ENCODE peak calls at places on chromosomes 11 and 22, in seven cellular contexts. One of them, this sample, is unnamed.

GRCh38 chr22:42945736-42946135 is 69.2 kb downstream of the PACSIN2 start:
- DNase-seq in IMR-90: no peak
- DNase-seq in H9: no peak
- DNase-seq in mesendoderm: peak
- DNase-seq in mesenchymal stem cell: no peak
- DNase-seq in trophoblast cell: peak
- DNase-seq in H1: no peak
- DNase-seq in this sample: no peak

GRCh38 chr11:31810779-31811647 is at the start of gene PAX6:
- DNase-seq in trophoblast cell: peak
- DNase-seq in IMR-90: peak
- DNase-seq in H1: peak
- DNase-seq in H9: peak
- DNase-seq in mesenchymal stem cell: no peak
- DNase-seq in mesendoderm: peak
- DNase-seq in this sample: peak

GRCh38 chr22:27240298-27240885 is 561.2 kb downstream of the MN1 start:
- DNase-seq in H1: no peak
- DNase-seq in H9: no peak
- DNase-seq in IMR-90: peak
- DNase-seq in mesenchymal stem cell: peak
- DNase-seq in trophoblast cell: no peak
- DNase-seq in mesendoderm: no peak
- DNase-seq in this sample: no peak

GRCh38 chr11:61832758-61833157 is 4.7 kb downstream of the FADS2 start:
- DNase-seq in mesendoderm: no peak
- DNase-seq in H9: no peak
- DNase-seq in IMR-90: no peak
- DNase-seq in trophoblast cell: no peak
- DNase-seq in mesenchymal stem cell: no peak
- DNase-seq in H1: no peak
- DNase-seq in this sample: no peak

GRCh38 chr11:9138133-9138453 is 46.7 kb upstream of the SCUBE2 start:
- DNase-seq in IMR-90: no peak
- DNase-seq in mesenchymal stem cell: no peak
- DNase-seq in H9: no peak
- DNase-seq in mesendoderm: no peak
- DNase-seq in trophoblast cell: no peak
- DNase-seq in H1: no peak
- DNase-seq in this sample: no peak

GRCh38 chr11:117969160-117969991 is 16.8 kb upstream of the IL10RA start:
- DNase-seq in trophoblast cell: no peak
- DNase-seq in H9: no peak
- DNase-seq in H1: peak
- DNase-seq in mesendoderm: no peak
- DNase-seq in IMR-90: no peak
- DNase-seq in mesenchymal stem cell: no peak
- DNase-seq in this sample: no peak

GRCh38 chr22:47345025-47345424 is 582.6 kb downstream of the TBC1D22A start:
- DNase-seq in IMR-90: no peak
- DNase-seq in H1: no peak
- DNase-seq in mesendoderm: no peak
- DNase-seq in H9: no peak
- DNase-seq in mesenchymal stem cell: no peak
- DNase-seq in trophoblast cell: no peak
- DNase-seq in this sample: no peak

GRCh38 chr11:35275808-35276170 is 136.8 kb downstream of the CD44 start:
- DNase-seq in H9: no peak
- DNase-seq in mesendoderm: no peak
- DNase-seq in trophoblast cell: no peak
- DNase-seq in mesenchymal stem cell: no peak
- DNase-seq in IMR-90: no peak
- DNase-seq in H1: no peak
- DNase-seq in this sample: no peak

GRCh38 chr11:99424313-99425084 is 403.8 kb downstream of the CNTN5 start:
- DNase-seq in IMR-90: no peak
- DNase-seq in trophoblast cell: no peak
- DNase-seq in mesenchymal stem cell: no peak
- DNase-seq in mesendoderm: no peak
- DNase-seq in H1: no peak
- DNase-seq in H9: peak
- DNase-seq in this sample: no peak

GRCh38 chr22:45460288-45461109 is 42.2 kb upstream of the FBLN1 start:
- DNase-seq in IMR-90: peak
- DNase-seq in mesenchymal stem cell: peak
- DNase-seq in trophoblast cell: no peak
- DNase-seq in H9: no peak
- DNase-seq in mesendoderm: no peak
- DNase-seq in H1: no peak
- DNase-seq in this sample: no peak

GRCh38 chr11:122207921-122208764 is 92.1 kb upstream of the BLID start:
- DNase-seq in trophoblast cell: peak
- DNase-seq in mesenchymal stem cell: no peak
- DNase-seq in mesendoderm: no peak
- DNase-seq in IMR-90: peak
- DNase-seq in H1: no peak
- DNase-seq in H9: no peak
- DNase-seq in this sample: no peak

GRCh38 chr11:118646393-118646792 is 33.1 kb downstream of the TREH start:
- DNase-seq in mesendoderm: no peak
- DNase-seq in IMR-90: no peak
- DNase-seq in H9: no peak
- DNase-seq in H1: no peak
- DNase-seq in mesenchymal stem cell: no peak
- DNase-seq in trophoblast cell: peak
- DNase-seq in this sample: no peak

GRCh38 chr11:2862950-2863618 is 22.5 kb downstream of the CDKN1C start:
- DNase-seq in IMR-90: peak
- DNase-seq in trophoblast cell: peak
- DNase-seq in mesenchymal stem cell: peak
- DNase-seq in mesendoderm: peak
- DNase-seq in H1: no peak
- DNase-seq in H9: peak
- DNase-seq in this sample: no peak

GRCh38 chr11:2696461-2696860 is 3.3 kb downstream of the KCNQ1OT1 start:
- DNase-seq in mesendoderm: no peak
- DNase-seq in IMR-90: no peak
- DNase-seq in H1: no peak
- DNase-seq in trophoblast cell: peak
- DNase-seq in mesenchymal stem cell: no peak
- DNase-seq in H9: no peak
- DNase-seq in this sample: no peak

GRCh38 chr11:394034-394857 is at the start of gene PKP3:
- DNase-seq in trophoblast cell: peak
- DNase-seq in H1: no peak
- DNase-seq in H9: peak
- DNase-seq in IMR-90: peak
- DNase-seq in mesenchymal stem cell: peak
- DNase-seq in mesendoderm: peak
- DNase-seq in this sample: no peak

GRCh38 chr11:1297576-1298473 is 11.6 kb downstream of the TOLLIP start:
- DNase-seq in mesenchymal stem cell: no peak
- DNase-seq in H1: no peak
- DNase-seq in mesendoderm: no peak
- DNase-seq in H9: peak
- DNase-seq in trophoblast cell: no peak
- DNase-seq in IMR-90: no peak
- DNase-seq in this sample: no peak

GRCh38 chr11:126485021-126485781 is 129.7 kb downstream of the ST3GAL4 start:
- DNase-seq in mesendoderm: no peak
- DNase-seq in IMR-90: peak
- DNase-seq in mesenchymal stem cell: peak
- DNase-seq in H1: no peak
- DNase-seq in trophoblast cell: no peak
- DNase-seq in H9: no peak
- DNase-seq in this sample: no peak

GRCh38 chr11:30360741-30361140 is 37.8 kb downstream of the ARL14EP start:
- DNase-seq in IMR-90: no peak
- DNase-seq in H1: no peak
- DNase-seq in mesendoderm: no peak
- DNase-seq in trophoblast cell: no peak
- DNase-seq in mesenchymal stem cell: no peak
- DNase-seq in H9: no peak
- DNase-seq in this sample: no peak

GRCh38 chr11:69820441-69820840 is 1.2 kb upstream of the FGF3 start:
- DNase-seq in IMR-90: no peak
- DNase-seq in H9: no peak
- DNase-seq in mesendoderm: no peak
- DNase-seq in trophoblast cell: no peak
- DNase-seq in H1: no peak
- DNase-seq in mesenchymal stem cell: no peak
- DNase-seq in this sample: no peak

DNA sequence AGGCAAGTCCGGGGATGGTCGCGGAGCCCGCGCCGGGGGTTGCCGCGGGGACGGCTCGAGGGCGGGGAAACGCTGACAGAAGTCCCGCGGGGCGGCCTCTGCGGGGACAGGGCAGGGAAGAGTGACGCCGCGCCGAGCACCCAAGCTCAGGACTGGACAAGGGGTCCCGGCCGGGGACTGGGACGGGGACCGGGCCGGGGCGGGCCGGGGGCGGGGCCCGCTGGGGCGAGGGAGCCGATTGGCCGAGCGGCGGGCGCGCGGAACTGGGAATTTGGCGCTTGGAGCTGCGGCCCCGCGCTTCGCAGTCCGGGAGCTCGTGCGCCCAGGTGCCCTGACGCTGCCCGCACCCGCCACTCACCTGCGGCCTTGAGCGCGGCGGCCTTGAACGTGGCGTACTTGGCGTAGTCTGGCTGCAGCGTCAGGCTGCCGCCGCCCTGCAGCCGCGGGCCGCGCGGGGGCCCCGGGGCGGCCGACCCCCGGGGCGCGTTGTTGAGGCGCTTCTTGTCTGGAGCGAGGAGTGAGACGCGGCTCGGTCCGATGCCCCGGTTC is 4.8 kb downstream of the SHISA8 start:
- DNase-seq in H1: peak
- DNase-seq in IMR-90: no peak
- DNase-seq in mesendoderm: peak
- DNase-seq in trophoblast cell: peak
- DNase-seq in H9: peak
- DNase-seq in mesenchymal stem cell: no peak
- DNase-seq in this sample: no peak
- H3K18ac ChIP-seq in H1: no peak
- H3K18ac ChIP-seq in IMR-90: no peak
- H3K18ac ChIP-seq in mesendoderm: no peak
- H3K18ac ChIP-seq in trophoblast cell: no peak
- H3K18ac ChIP-seq in H9: no peak
- H3K18ac ChIP-seq in mesenchymal stem cell: no peak
- H3K18ac ChIP-seq in this sample: peak

GRCh38 chr11:63612181-63612580 is 2.1 kb downstream of the PLAAT3 start:
- DNase-seq in mesendoderm: no peak
- DNase-seq in IMR-90: no peak
- DNase-seq in mesenchymal stem cell: no peak
- DNase-seq in H1: no peak
- DNase-seq in trophoblast cell: no peak
- DNase-seq in H9: no peak
- DNase-seq in this sample: no peak
- H3K4me2 ChIP-seq in mesendoderm: no peak
- H3K4me2 ChIP-seq in IMR-90: no peak
- H3K4me2 ChIP-seq in mesenchymal stem cell: no peak
- H3K4me2 ChIP-seq in H1: peak
- H3K4me2 ChIP-seq in trophoblast cell: no peak
- H3K4me2 ChIP-seq in H9: no peak
- H3K4me2 ChIP-seq in this sample: no peak

GRCh38 chr22:40594924-40595323 is 41.6 kb downstream of the MRTFA start:
- DNase-seq in H1: no peak
- DNase-seq in IMR-90: peak
- DNase-seq in mesenchymal stem cell: no peak
- DNase-seq in H9: no peak
- DNase-seq in trophoblast cell: peak
- DNase-seq in mesendoderm: peak
- DNase-seq in this sample: no peak
- H3K9ac ChIP-seq in H1: no peak
- H3K9ac ChIP-seq in IMR-90: no peak
- H3K9ac ChIP-seq in mesenchymal stem cell: no peak
- H3K9ac ChIP-seq in H9: no peak
- H3K9ac ChIP-seq in trophoblast cell: no peak
- H3K9ac ChIP-seq in mesendoderm: no peak
- H3K9ac ChIP-seq in this sample: no peak

DNA sequence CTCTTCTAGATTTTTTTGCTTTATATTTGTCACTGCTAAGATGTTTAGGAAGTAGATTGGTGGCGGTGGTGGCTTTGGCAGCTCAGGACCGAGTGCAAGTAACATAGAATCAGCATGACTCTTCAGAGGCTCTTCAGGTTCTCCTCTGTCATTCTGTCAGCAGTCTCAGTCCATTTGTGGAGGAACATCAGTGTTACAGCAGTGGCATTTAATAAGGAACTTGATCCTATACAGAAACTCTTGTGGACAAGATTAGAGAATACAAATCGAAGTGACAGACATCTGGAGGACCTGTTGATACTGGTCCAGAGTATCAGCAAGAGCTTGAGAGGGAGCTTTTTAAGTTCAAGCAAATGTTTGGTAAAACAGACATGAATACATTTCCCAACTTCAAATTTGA is 82.2 kb upstream of the GNAZ start:
- DNase-seq in mesendoderm: no peak
- DNase-seq in trophoblast cell: no peak
- DNase-seq in IMR-90: no peak
- DNase-seq in H1: no peak
- DNase-seq in H9: no peak
- DNase-seq in mesenchymal stem cell: no peak
- DNase-seq in this sample: no peak
- H3K18ac ChIP-seq in mesendoderm: no peak
- H3K18ac ChIP-seq in trophoblast cell: no peak
- H3K18ac ChIP-seq in IMR-90: no peak
- H3K18ac ChIP-seq in H1: no peak
- H3K18ac ChIP-seq in H9: no peak
- H3K18ac ChIP-seq in mesenchymal stem cell: no peak
- H3K18ac ChIP-seq in this sample: no peak

DNA sequence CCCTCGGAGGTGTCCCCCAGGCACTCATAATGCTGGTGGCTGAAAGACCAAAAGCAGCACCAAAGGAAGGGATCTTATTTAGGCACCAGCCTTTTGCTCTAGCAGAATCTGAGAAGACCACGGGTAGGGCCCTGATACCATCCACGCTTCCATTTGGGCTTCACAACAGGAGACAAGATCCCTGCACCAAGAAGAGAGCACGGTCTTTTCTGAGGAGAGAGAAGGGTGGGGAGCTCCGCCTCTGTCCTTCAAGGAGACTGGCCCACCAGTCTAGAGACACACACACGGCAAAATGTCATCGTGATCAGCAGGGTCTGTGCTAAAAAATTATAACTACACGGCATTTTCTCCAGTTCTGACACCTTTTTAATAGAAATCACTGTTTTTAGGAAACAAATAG is 9.8 kb downstream of the LARGE2 start:
- DNase-seq in H1: no peak
- DNase-seq in H9: no peak
- DNase-seq in trophoblast cell: no peak
- DNase-seq in IMR-90: no peak
- DNase-seq in mesenchymal stem cell: no peak
- DNase-seq in mesendoderm: no peak
- DNase-seq in this sample: no peak
- H3K4me2 ChIP-seq in H1: no peak
- H3K4me2 ChIP-seq in H9: no peak
- H3K4me2 ChIP-seq in trophoblast cell: no peak
- H3K4me2 ChIP-seq in IMR-90: no peak
- H3K4me2 ChIP-seq in mesenchymal stem cell: no peak
- H3K4me2 ChIP-seq in mesendoderm: no peak
- H3K4me2 ChIP-seq in this sample: no peak